ENCODE peak calls at places on chromosomes 13 and 19, in four cellular contexts. F is SJSA1, C is spleen, D is PC-9. S is an unnamed sample. For H3K4me1, the result is how much of the 10 kb centered on the place peaks cover.

GRCh38 chr19:45952691-45953505 is 20.8 kb downstream of the NOVA2 start:
- DNase-seq in F (peak), C (peak), D (no peak), S (peak)

GRCh38 chr19:8253678-8254077 is 44.5 kb downstream of the CERS4 start:
- DNase-seq in F (no peak), C (no peak), D (no peak), S (no peak)

GRCh38 chr13:51278426-51279130 is 56.4 kb downstream of the FAM124A start:
- DNase-seq in F (no peak), C (no peak), D (no peak), S (no peak)

GRCh38 chr13:93535256-93535655 is 308.6 kb downstream of the GPC6 start:
- DNase-seq in F (no peak), C (no peak), D (no peak), S (peak)

GRCh38 chr19:33248104-33248503 is 22.5 kb upstream of the SLC7A10 start:
- DNase-seq in F (no peak), C (peak), D (no peak), S (no peak)

GRCh38 chr13:75787249-75787940 is 151.3 kb downstream of the LMO7 start:
- DNase-seq in F (no peak), C (no peak), D (no peak), S (no peak)

GRCh38 chr19:33156354-33156753 is 24.4 kb downstream of the WDR88 start:
- DNase-seq in F (no peak), C (peak), D (no peak), S (no peak)

GRCh38 chr13:79593121-79593520 is 112.2 kb downstream of the NDFIP2 start:
- DNase-seq in F (no peak), C (no peak), D (no peak), S (no peak)

GRCh38 chr19:57110592-57111328 is 9.0 kb upstream of the USP29 start:
- DNase-seq in F (no peak), C (no peak), D (no peak), S (peak)

GRCh38 chr19:45717983-45718650 is 12.6 kb downstream of the FBXO46 start:
- DNase-seq in F (no peak), C (peak), D (no peak), S (no peak)

GRCh38 chr13:99228737-99229691 is 28.4 kb downstream of the UBAC2 start:
- DNase-seq in F (peak), C (no peak), D (peak), S (peak)

GRCh38 chr13:36313047-36313969 is 15.7 kb upstream of the CCDC169 start:
- DNase-seq in F (no peak), C (no peak), D (no peak), S (no peak)

GRCh38 chr13:66520511-66521390 is 709.4 kb downstream of the PCDH9 start:
- DNase-seq in F (no peak), C (no peak), D (no peak), S (no peak)

GRCh38 chr13:100315522-100315921 is 226.6 kb downstream of the PCCA start:
- DNase-seq in F (no peak), C (no peak), D (no peak), S (no peak)

GRCh38 chr19:34475026-34475974 is 6.3 kb upstream of the WTIP start:
- DNase-seq in F (no peak), C (no peak), D (peak), S (peak)

GRCh38 chr13:30395192-30396158 is 26.8 kb upstream of the UBE2L5 start:
- DNase-seq in F (peak), C (peak), D (peak), S (peak)

GRCh38 chr13:96771501-96772367 is 222.5 kb downstream of the OXGR1 start:
- DNase-seq in F (no peak), C (no peak), D (no peak), S (peak)

GRCh38 chr13:28636677-28637317 is 22.1 kb upstream of the POMP start:
- DNase-seq in F (peak), C (no peak), D (peak), S (peak)

GRCh38 chr13:80630685-80631121 is 289.8 kb upstream of the SPRY2 start:
- DNase-seq in F (no peak), C (no peak), D (no peak), S (no peak)

GRCh38 chr13:67278230-67278629 is 48.1 kb upstream of the PCDH9 start:
- DNase-seq in F (no peak), C (no peak), D (no peak), S (no peak)

GRCh38 chr13:30196025-30196424 is 111.3 kb downstream of the KATNAL1 start:
- DNase-seq in F (no peak), C (no peak), D (no peak), S (no peak)

GRCh38 chr13:85074543-85075313 is 724.5 kb downstream of the SLITRK6 start:
- DNase-seq in F (no peak), C (no peak), D (no peak), S (peak)

GRCh38 chr19:1355258-1355973 is 28.3 kb upstream of the NDUFS7 start:
- DNase-seq in F (no peak), C (no peak), D (no peak), S (no peak)

GRCh38 chr19:35140207-35140897 is 1.7 kb downstream of the FXYD1 start:
- DNase-seq in F (no peak), C (no peak), D (no peak), S (no peak)

GRCh38 chr19:31283701-31284100 is 65.5 kb downstream of the TSHZ3 start:
- DNase-seq in F (no peak), C (peak), D (no peak), S (no peak)

DNA sequence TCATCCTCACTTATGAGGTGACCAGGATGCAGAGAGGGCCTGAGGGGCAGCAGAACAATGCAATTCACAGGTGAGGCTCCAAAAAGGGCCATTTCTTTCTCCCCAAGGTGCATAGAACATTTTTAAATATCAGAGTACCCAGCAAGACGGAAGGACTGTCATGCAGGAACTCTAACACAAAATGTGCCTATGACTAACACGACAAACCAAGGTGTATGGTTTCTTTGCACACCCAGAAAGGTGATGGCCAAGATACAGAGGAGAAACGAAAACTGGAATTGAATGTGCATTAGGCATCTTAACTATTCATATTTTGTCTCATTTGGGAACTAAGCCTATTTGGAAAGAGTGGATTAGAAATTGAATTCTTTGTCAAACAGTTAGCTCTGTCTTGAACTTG is 29.9 kb downstream of the SHISA2 start:
- DNase-seq in F (no peak), C (no peak), D (no peak), S (no peak)
- H3K4me1 ChIP-seq in F (half or more), C (under half), D (under half), S (under half)

DNA sequence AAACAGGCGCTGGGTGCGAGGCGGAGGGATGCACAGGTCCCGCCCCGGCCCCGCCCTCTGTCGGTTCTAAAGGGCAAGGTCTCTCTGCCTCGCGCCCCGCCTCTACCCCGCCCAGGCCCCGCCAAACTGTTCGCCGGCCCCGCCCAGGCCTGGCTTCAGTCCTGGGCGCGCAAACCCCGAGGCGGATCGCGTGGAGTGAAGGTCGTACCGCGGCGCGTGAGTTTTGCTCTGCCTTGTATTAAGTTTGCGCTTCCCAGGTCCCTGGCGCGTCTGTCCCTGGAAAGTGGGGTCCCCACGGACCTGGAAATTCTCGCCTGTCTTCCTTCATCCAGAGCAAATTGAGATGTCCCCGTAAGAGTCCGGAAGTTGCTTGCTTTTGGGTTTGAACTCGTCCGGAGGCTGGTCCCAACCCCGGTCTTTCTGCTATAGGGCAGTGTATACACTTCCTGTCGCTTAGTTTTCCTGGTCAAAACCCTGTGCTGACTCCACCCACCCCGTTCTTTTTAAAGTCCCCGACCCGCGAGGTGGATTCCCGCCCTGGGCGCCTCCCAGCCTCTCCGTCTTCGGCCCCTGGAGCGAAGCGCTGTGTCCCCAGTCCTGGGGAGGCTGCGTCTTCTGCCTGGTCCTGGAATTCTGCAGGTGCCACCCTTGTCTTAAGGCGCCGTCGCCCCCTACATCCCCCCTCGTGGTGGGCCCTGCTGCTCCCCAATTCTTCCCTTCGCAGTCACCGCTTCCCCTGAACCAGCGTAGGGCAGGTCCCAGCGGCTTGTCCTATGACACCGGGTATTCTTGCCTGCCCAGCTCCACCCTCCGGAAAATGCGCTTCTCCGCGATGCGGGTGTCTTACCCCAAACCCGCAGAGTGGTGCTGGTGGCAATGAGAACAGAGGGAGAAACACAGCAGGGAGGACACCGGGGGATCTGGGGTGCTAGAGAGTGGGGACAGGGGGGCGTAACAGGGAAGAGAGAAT is 8.6 kb downstream of the ZNF808 start:
- DNase-seq in F (no peak), C (peak), D (no peak), S (peak)
- H3K27ac ChIP-seq in F (no peak), C (peak), D (no peak), S (peak)

GRCh38 chr19:13018037-13018914 is 23.0 kb downstream of the NFIX start:
- DNase-seq in F (no peak), C (no peak), D (no peak), S (no peak)
- H3K4me1 ChIP-seq in F (under half), C (half or more), D (under half), S (under half)

GRCh38 chr13:106859505-106859904 is 291.6 kb upstream of the ARGLU1 start:
- DNase-seq in F (no peak), C (no peak), D (peak), S (no peak)
- H3K27ac ChIP-seq in F (no peak), C (no peak), D (peak), S (no peak)

GRCh38 chr19:18281082-18282020 is at the start of gene JUND:
- DNase-seq in F (peak), C (peak), D (peak), S (peak)
- H3K4me1 ChIP-seq in F (under half), C (half or more), D (under half), S (under half)

GRCh38 chr19:7230826-7231225 is 63.4 kb downstream of the INSR start:
- DNase-seq in F (no peak), C (no peak), D (no peak), S (no peak)
- H3K27ac ChIP-seq in F (no peak), C (no peak), D (no peak), S (no peak)